ENCODE peak calls at places on chromosome 4, in six cellular contexts. W, I, D, T, Z and Q are unnamed samples.

GRCh38 chr4:70895405-70895804 is 6.8 kb upstream of the MOB1B start:
- DNase-seq in W (no peak), I (peak; percentile 2), D (no peak), T (no peak), Z (no peak), Q (no peak)

GRCh38 chr4:122588453-122589238 is 32.2 kb downstream of the IL21 start:
- DNase-seq in W (no peak), I (no peak), D (no peak), T (no peak), Z (no peak), Q (no peak)

GRCh38 chr4:8525383-8526120 is 54.6 kb upstream of the GPR78 start:
- DNase-seq in W (no peak), I (no peak), D (no peak), T (no peak), Z (no peak), Q (no peak)

GRCh38 chr4:158811704-158812103 is 42.9 kb downstream of the FNIP2 start:
- DNase-seq in W (no peak), I (no peak), D (no peak), T (no peak), Z (no peak), Q (no peak)

GRCh38 chr4:127888559-127888958 is 7.9 kb downstream of the PLK4 start:
- DNase-seq in W (no peak), I (peak; percentile 2), D (no peak), T (no peak), Z (no peak), Q (no peak)

GRCh38 chr4:52836653-52837052 is 25.5 kb upstream of the RASL11B start:
- DNase-seq in W (no peak), I (no peak), D (no peak), T (no peak), Z (no peak), Q (no peak)

GRCh38 chr4:41719417-41719816 is 29.1 kb downstream of the PHOX2B start:
- DNase-seq in W (no peak), I (no peak), D (no peak), T (no peak), Z (no peak), Q (no peak)

GRCh38 chr4:8548731-8549351 is 31.4 kb upstream of the GPR78 start:
- DNase-seq in W (no peak), I (no peak), D (no peak), T (no peak), Z (no peak), Q (no peak)

GRCh38 chr4:123866796-123867195 is 470.2 kb downstream of the SPRY1 start:
- DNase-seq in W (no peak), I (no peak), D (no peak), T (no peak), Z (no peak), Q (no peak)

GRCh38 chr4:37246891-37247290 is 2.3 kb downstream of the NWD2 start:
- DNase-seq in W (no peak), I (peak; percentile 55), D (no peak), T (no peak), Z (no peak), Q (no peak)